ENCODE peak calls at places on chromosomes 7 and 10, in seven cellular contexts. V is IMR-90, I is osteoblast, Y is ovary, B is A549, S is left ventricle myocardium inferior, N is A673. H is an unnamed sample.
A peak's percentile ranks its signal among the peaks of the same experiment; 100 is the strongest.

GRCh38 chr10:30963994-30964930 is 67.4 kb downstream of the ZNF438 start:
- DNase-seq in I (no peak), V (no peak), S (no peak), Y (no peak), N (no peak), B (no peak), H (no peak)

GRCh38 chr7:757741-758163 is 30.7 kb upstream of the PRKAR1B start:
- DNase-seq in V (no peak), I (no peak), N (no peak), S (no peak), B (no peak), Y (no peak), H (peak; percentile 42)

GRCh38 chr10:70936111-70936510 is 47.7 kb upstream of the PCBD1 start:
- DNase-seq in S (no peak), I (peak; percentile 53), V (no peak), N (no peak), Y (no peak), B (no peak), H (no peak)

GRCh38 chr10:62250594-62251198 is 17.9 kb downstream of the RTKN2 start:
- DNase-seq in N (no peak), S (no peak), I (no peak), Y (no peak), B (peak; percentile 49), V (peak; percentile 82), H (no peak)

GRCh38 chr7:82194011-82194410 is 249.6 kb downstream of the CACNA2D1 start:
- DNase-seq in Y (no peak), V (peak; percentile 66), S (no peak), I (no peak), B (peak; percentile 13), N (no peak), H (no peak)

GRCh38 chr7:72118366-72118765 is 293.8 kb downstream of the CALN1 start:
- DNase-seq in S (no peak), V (no peak), N (no peak), B (no peak), I (no peak), Y (no peak), H (no peak)

GRCh38 chr7:80277434-80278427 is 143.1 kb downstream of the GNAI1 start:
- DNase-seq in B (peak; percentile 94), N (peak; percentile 92), Y (no peak), V (peak; percentile 32), S (no peak), I (peak; percentile 49), H (no peak)

GRCh38 chr7:106216517-106217088 is 68.2 kb downstream of the NAMPT start:
- DNase-seq in I (peak; percentile 84), V (peak; percentile 97), S (no peak), B (peak; percentile 88), N (peak; percentile 84), Y (peak; percentile 28), H (no peak)

GRCh38 chr10:7593068-7593467 is 73.7 kb downstream of the ITIH5 start:
- DNase-seq in S (peak; percentile 63), N (no peak), I (no peak), Y (peak; percentile 47), V (no peak), B (no peak), H (no peak)

GRCh38 chr10:95742529-95742884 is 13.5 kb upstream of the ENTPD1 start:
- DNase-seq in Y (no peak), I (no peak), S (no peak), V (peak; percentile 5), B (peak; percentile 37), N (peak; percentile 61), H (no peak)

GRCh38 chr7:354597-355470 is 64.9 kb downstream of the FOXL3 start:
- DNase-seq in B (no peak), I (no peak), S (no peak), Y (no peak), N (no peak), V (no peak), H (no peak)

GRCh38 chr10:86366033-86366901 is at the start of gene GRID1:
- DNase-seq in V (no peak), Y (no peak), I (peak; percentile 92), B (no peak), S (no peak), N (peak; percentile 37), H (peak; percentile 51)

GRCh38 chr7:15864260-15864991 is 177.9 kb upstream of the MEOX2 start:
- DNase-seq in Y (no peak), S (no peak), I (no peak), N (no peak), B (no peak), V (peak; percentile 36), H (no peak)

GRCh38 chr10:103246328-103246727 is 641 bp downstream of the RPEL1 start:
- DNase-seq in V (no peak), N (no peak), B (no peak), S (no peak), Y (no peak), I (no peak), H (no peak)

GRCh38 chr7:84824057-84824651 is 362.7 kb downstream of the SEMA3D start:
- DNase-seq in I (no peak), B (no peak), N (no peak), V (no peak), S (no peak), Y (no peak), H (no peak)

GRCh38 chr7:151794508-151795167 is 82.3 kb downstream of the PRKAG2 start:
- DNase-seq in Y (no peak), S (peak; percentile 11), I (peak; percentile 94), N (peak; percentile 46), B (no peak), V (peak; percentile 10), H (no peak)

GRCh38 chr10:775245-776075 is 86.0 kb upstream of the DIP2C start:
- DNase-seq in B (no peak), Y (no peak), V (peak; percentile 25), N (peak; percentile 62), S (no peak), I (peak; percentile 96), H (peak; percentile 42)

GRCh38 chr7:143906176-143906575 is 4.2 kb upstream of the TCAF1 start:
- DNase-seq in V (no peak), I (no peak), Y (no peak), B (no peak), S (no peak), N (no peak), H (no peak)

GRCh38 chr7:5421626-5422323 is 1.9 kb downstream of the TNRC18 start:
- DNase-seq in V (peak; percentile 82), S (peak; percentile 44), N (peak; percentile 63), Y (peak; percentile 73), B (peak; percentile 72), I (peak; percentile 91), H (peak; percentile 74)

GRCh38 chr10:132904169-132904813 is 38.1 kb downstream of the CFAP46 start:
- DNase-seq in Y (no peak), N (peak; percentile 64), B (peak; percentile 46), V (peak; percentile 24), S (peak; percentile 14), I (peak; percentile 95), H (peak; percentile 52)
- TF ChIP-seq CTCF in Y (no peak), N (peak; percentile 88), B (peak; percentile 62), V (peak; percentile 71), S (peak; percentile 82), I (peak; percentile 77), H (peak; percentile 75)

GRCh38 chr7:34838329-34838728 is 180.3 kb downstream of the NPSR1 start:
- DNase-seq in S (no peak), N (no peak), B (no peak), V (no peak), I (no peak), Y (no peak), H (no peak)

GRCh38 chr7:34839645-34840044 is 181.6 kb downstream of the NPSR1 start:
- DNase-seq in S (no peak), N (no peak), Y (no peak), I (no peak), B (no peak), V (no peak), H (no peak)

GRCh38 chr7:34837826-34838225 is 179.8 kb downstream of the NPSR1 start:
- DNase-seq in N (peak; percentile 18), Y (no peak), S (no peak), B (peak; percentile 13), I (no peak), V (no peak), H (no peak)

GRCh38 chr7:34841326-34841725 is 183.3 kb downstream of the NPSR1 start:
- DNase-seq in Y (no peak), V (no peak), I (no peak), N (no peak), S (no peak), B (no peak), H (no peak)

GRCh38 chr7:34840176-34840785 is 182.3 kb downstream of the NPSR1 start:
- DNase-seq in N (no peak), S (no peak), V (no peak), I (no peak), Y (no peak), B (no peak), H (no peak)
- H3K4me1 ChIP-seq in N (peaks cover 22% of the 10 kb centered on the region), S (no peaks in the 10 kb centered on the region), V (no peaks in the 10 kb centered on the region), I (no peaks in the 10 kb centered on the region), Y (no peaks in the 10 kb centered on the region), B (peaks cover 14% of the 10 kb centered on the region), H (no peaks in the 10 kb centered on the region)

DNA sequence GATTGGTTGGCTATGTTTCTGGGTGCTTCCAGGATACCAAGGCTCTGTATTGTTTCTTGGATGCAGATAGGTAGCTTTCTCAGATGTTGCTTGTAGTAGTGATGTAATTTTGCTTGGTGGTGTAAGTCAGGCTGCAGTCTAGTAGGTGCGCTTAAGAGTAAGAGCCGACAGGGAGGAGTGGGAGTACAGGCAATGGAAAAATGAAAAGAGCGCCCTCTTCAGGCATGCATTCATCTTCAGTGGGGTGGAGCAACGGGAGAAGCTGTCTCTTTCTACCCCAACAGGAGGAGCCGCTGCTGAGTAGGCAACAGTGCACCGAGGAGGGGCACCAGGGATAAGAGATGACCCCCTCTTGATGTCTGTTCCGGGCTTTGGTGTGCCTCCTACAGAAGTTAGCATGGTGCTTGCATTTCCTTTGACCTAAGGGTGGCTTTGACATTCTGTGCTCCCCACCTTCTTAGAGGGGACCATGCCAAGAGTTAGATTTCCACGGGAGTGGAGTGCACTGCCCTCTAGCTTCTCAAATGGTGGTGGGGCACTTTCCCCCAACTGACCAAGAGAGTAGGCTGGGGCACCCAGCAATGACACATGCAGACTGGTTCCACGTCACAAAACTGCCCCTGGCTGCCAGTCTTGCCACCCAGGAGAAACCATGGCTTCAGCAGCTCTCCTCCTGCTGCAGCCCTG is 56.1 kb downstream of the ZNF783 start:
- DNase-seq in Y (no peak), I (no peak), V (no peak), S (no peak), N (peak; percentile 8), B (peak; percentile 56), H (no peak)
- TF ChIP-seq CTCF in Y (no peak), I (peak; percentile 21), V (no peak), S (no peak), N (peak; percentile 35), B (no peak), H (no peak)

DNA sequence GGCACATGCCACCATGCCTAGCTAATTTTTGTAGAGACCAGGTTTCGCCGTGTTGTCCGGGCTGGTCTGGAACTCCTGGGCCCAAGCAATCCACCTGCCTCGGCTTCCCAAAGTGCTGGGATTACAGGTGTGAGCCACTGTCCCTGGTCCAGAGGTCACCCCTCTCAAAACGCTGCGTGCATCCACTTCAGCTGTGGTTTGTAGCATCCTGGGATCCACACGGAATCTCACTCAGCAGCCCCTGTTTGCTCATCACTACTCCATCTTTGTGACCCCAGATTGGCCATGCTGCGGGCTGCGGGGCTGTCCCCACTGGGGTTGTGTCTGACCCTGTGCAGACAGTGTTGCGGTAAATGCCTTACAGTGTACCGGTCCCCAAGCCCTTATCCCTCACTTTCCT is 3.5 kb downstream of the INPP5A start:
- DNase-seq in I (no peak), V (no peak), N (no peak), B (no peak), S (no peak), Y (no peak), H (no peak)
- H3K4me1 ChIP-seq in I (peaks cover 38% of the 10 kb centered on the region), V (peaks cover 23% of the 10 kb centered on the region), N (peaks cover 4% of the 10 kb centered on the region), B (peaks cover 13% of the 10 kb centered on the region), S (peaks cover 85% of the 10 kb centered on the region), Y (peaks cover 25% of the 10 kb centered on the region), H (peaks cover 73% of the 10 kb centered on the region)